ENCODE peak calls at places on chromosomes 6 and 20, in four cellular contexts. B is uterus, C is stomach, F is heart right ventricle. H is an unnamed sample.

GRCh38 chr20:478949-479429 is 16.7 kb upstream of the TBC1D20 start:
- DNase-seq in B (no peak), F (peak), C (no peak), H (no peak)

GRCh38 chr20:32191422-32191821 is 16.1 kb downstream of the PLAGL2 start:
- DNase-seq in C (no peak), B (no peak), F (no peak), H (no peak)

GRCh38 chr6:50467931-50468330 is 245.4 kb upstream of the TFAP2D start:
- DNase-seq in B (no peak), F (no peak), C (no peak), H (no peak)

GRCh38 chr20:52676282-52676995 is 295.7 kb upstream of the TSHZ2 start:
- DNase-seq in F (no peak), C (no peak), B (no peak), H (no peak)

GRCh38 chr6:39389372-39389767 is 66.9 kb upstream of the KCNK16 start:
- DNase-seq in B (no peak), F (no peak), C (no peak), H (no peak)

GRCh38 chr6:75206338-75207210 is 721 bp upstream of the COL12A1 start:
- DNase-seq in C (no peak), B (peak), F (no peak), H (no peak)

GRCh38 chr6:131210469-131210868 is 75.2 kb downstream of the AKAP7 start:
- DNase-seq in B (no peak), F (no peak), C (no peak), H (no peak)

GRCh38 chr20:62002882-62003480 is 62.7 kb downstream of the TAF4 start:
- DNase-seq in C (no peak), F (no peak), B (no peak), H (no peak)

GRCh38 chr6:158718431-158719126 is 68.7 kb downstream of the SYTL3 start:
- DNase-seq in B (no peak), F (no peak), C (peak), H (no peak)

GRCh38 chr20:46576774-46577395 is 26.4 kb upstream of the OCSTAMP start:
- DNase-seq in F (no peak), C (no peak), B (no peak), H (no peak)

GRCh38 chr6:135675862-135676261 is 175.6 kb upstream of the PDE7B start:
- DNase-seq in C (no peak), B (no peak), F (no peak), H (no peak)

GRCh38 chr20:61260905-61261304 is 8.8 kb downstream of the CDH4 start:
- DNase-seq in C (no peak), F (no peak), B (no peak), H (no peak)

GRCh38 chr6:12479885-12480284 is 189.7 kb downstream of the EDN1 start:
- DNase-seq in C (no peak), B (no peak), F (no peak), H (no peak)

GRCh38 chr20:50146732-50147662 is 6.5 kb downstream of the PEDS1 start:
- DNase-seq in C (peak), F (no peak), B (no peak), H (no peak)

GRCh38 chr6:75285156-75285639 is 606 bp upstream of the TMEM30A start:
- DNase-seq in F (no peak), C (no peak), B (no peak), H (no peak)

GRCh38 chr20:7859371-7859802 is 80.9 kb downstream of the HAO1 start:
- DNase-seq in F (peak), B (no peak), C (no peak), H (no peak)

GRCh38 chr6:26271640-26272090 is 93.3 kb upstream of the BTN3A2 start:
- DNase-seq in C (no peak), B (no peak), F (no peak), H (no peak)

GRCh38 chr6:4573958-4574481 is 202.2 kb upstream of the CDYL start:
- DNase-seq in F (no peak), C (no peak), B (no peak), H (no peak)

GRCh38 chr6:6758915-6759654 is 170.6 kb downstream of the LY86 start:
- DNase-seq in C (peak), F (peak), B (no peak), H (no peak)

GRCh38 chr6:93829009-93829408 is 409.6 kb upstream of the EPHA7 start:
- DNase-seq in C (no peak), B (no peak), F (no peak), H (no peak)

GRCh38 chr6:142796571-142796970 is 148.4 kb downstream of the HIVEP2 start:
- DNase-seq in B (no peak), C (no peak), F (no peak), H (no peak)

GRCh38 chr6:85641916-85642773 is 541 bp downstream of the SYNCRIP start:
- DNase-seq in F (peak), C (peak), B (peak), H (peak)

GRCh38 chr6:139342957-139343750 is 31.3 kb downstream of the CITED2 start:
- DNase-seq in B (no peak), C (no peak), F (no peak), H (no peak)

GRCh38 chr20:31595654-31596411 is 9.3 kb upstream of the ID1 start:
- DNase-seq in C (peak), F (peak), B (peak), H (peak)

GRCh38 chr6:1461736-1462135 is 72.4 kb downstream of the FOXF2 start:
- DNase-seq in C (no peak), F (no peak), B (no peak), H (no peak)

GRCh38 chr6:149859368-149859767 is 4.8 kb downstream of the LRP11 start:
- DNase-seq in F (no peak), C (no peak), B (no peak), H (no peak)

GRCh38 chr20:58201616-58202015 is 26.8 kb downstream of the ANKRD60 start:
- DNase-seq in B (no peak), F (no peak), C (no peak), H (no peak)

GRCh38 chr6:16727996-16728395 is 33.3 kb downstream of the ATXN1 start:
- DNase-seq in C (no peak), F (no peak), B (no peak), H (no peak)

GRCh38 chr6:26122402-26122792 is 35.2 kb downstream of the HFE start:
- DNase-seq in B (no peak), C (no peak), F (no peak), H (no peak)

GRCh38 chr6:63353282-63353630 is 33.5 kb upstream of the LGSN start:
- DNase-seq in F (no peak), C (no peak), B (no peak), H (no peak)

GRCh38 chr6:32114853-32115252 is 5.7 kb upstream of the TNXB start:
- DNase-seq in B (no peak), C (no peak), F (no peak), H (no peak)

GRCh38 chr6:111481836-111482235 is 1.2 kb downstream of the REV3L start:
- DNase-seq in F (no peak), B (no peak), C (no peak), H (no peak)

GRCh38 chr6:111478749-111479148 is 4.3 kb downstream of the REV3L start:
- DNase-seq in F (no peak), C (no peak), B (no peak), H (no peak)

GRCh38 chr6:111482236-111482958 is 621 bp downstream of the REV3L start:
- DNase-seq in F (peak), C (peak), B (peak), H (peak)

GRCh38 chr6:111482959-111483735 is at the start of gene REV3L:
- DNase-seq in C (peak), F (peak), B (peak), H (peak)

GRCh38 chr6:111480988-111481830 is 1.8 kb downstream of the REV3L start:
- DNase-seq in F (no peak), B (no peak), C (no peak), H (no peak)
- H3K27ac ChIP-seq in F (peak), B (peak), C (no peak), H (peak)

DNA sequence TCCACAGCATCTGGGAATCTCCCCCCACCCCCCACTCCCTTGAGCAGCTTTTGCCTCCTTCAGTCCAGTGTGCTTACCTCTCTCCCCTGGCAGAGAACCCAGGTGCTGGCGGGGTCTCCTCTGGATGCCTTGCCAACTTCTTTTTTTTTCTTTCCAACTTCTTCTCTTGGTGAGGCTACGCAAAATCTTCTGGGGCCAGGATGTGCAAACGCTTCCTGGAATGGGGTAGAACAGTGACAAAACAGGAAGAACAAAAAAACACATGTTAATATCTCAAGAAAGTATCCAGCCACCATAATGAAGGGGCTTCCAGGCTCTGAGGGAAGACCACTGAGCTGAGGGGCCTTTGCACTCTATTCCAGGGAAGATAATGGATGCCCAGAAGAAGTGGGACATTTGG is 53.9 kb upstream of the DDR1 start:
- DNase-seq in F (no peak), B (no peak), C (no peak), H (no peak)
- H3K4me3 ChIP-seq in F (no peak), B (no peak), C (peak), H (no peak)

GRCh38 chr6:30357678-30358339 is 12.9 kb downstream of the RPP21 start:
- DNase-seq in B (peak), C (peak), F (peak), H (no peak)
- TF ChIP-seq CTCF in B (peak), C (peak), F (peak), H (peak)

DNA sequence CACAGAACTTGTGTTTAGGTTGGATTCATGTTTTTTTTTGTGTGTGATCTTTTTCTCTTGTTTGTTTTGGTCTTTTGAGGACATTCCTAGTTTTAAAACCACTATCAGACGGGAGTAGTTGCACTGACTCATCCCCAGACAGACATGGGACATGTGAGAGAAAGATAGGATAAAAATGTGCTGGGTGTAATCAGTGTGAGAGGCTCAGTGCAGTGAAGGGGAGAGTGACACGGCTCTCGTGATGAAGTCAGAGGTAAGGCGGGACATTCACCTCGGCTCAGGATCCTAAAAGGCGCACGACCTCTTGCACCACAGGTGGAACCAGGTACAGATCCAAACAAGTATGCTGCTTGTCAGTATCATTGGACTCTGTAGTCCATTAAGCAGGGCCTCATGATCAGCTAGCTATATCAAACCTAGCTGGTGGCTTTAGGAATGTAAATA is 17.9 kb downstream of the FOXO3 start:
- DNase-seq in C (no peak), B (no peak), F (no peak), H (no peak)
- H3K27ac ChIP-seq in C (peak), B (peak), F (peak), H (peak)

GRCh38 chr6:79420054-79420453 is 117.2 kb downstream of the LCA5 start:
- DNase-seq in F (no peak), B (no peak), C (no peak), H (no peak)
- H3K4me3 ChIP-seq in F (no peak), B (no peak), C (no peak), H (no peak)

GRCh38 chr20:11555510-11555909 is 362.2 kb upstream of the BTBD3 start:
- DNase-seq in C (no peak), B (no peak), F (no peak), H (no peak)

GRCh38 chr20:11556410-11556809 is 361.3 kb upstream of the BTBD3 start:
- DNase-seq in C (no peak), F (no peak), B (no peak), H (no peak)

GRCh38 chr20:11551491-11551890 is 366.2 kb upstream of the BTBD3 start:
- DNase-seq in F (no peak), C (no peak), B (no peak), H (no peak)

GRCh38 chr20:11549172-11550117 is 368.2 kb upstream of the BTBD3 start:
- DNase-seq in F (no peak), C (no peak), B (no peak), H (no peak)

GRCh38 chr20:11553603-11554002 is 364.1 kb upstream of the BTBD3 start:
- DNase-seq in F (no peak), B (no peak), C (no peak), H (no peak)
- TF ChIP-seq CTCF in F (peak), B (peak), C (no peak), H (peak)

GRCh38 chr6:168956141-168956838 is 297.4 kb downstream of the THBS2 start:
- DNase-seq in C (no peak), B (no peak), F (no peak), H (no peak)
- H3K27ac ChIP-seq in C (no peak), B (no peak), F (no peak), H (no peak)

GRCh38 chr6:44309631-44310030 is 3.5 kb downstream of the AARS2 start:
- DNase-seq in F (no peak), C (no peak), B (no peak), H (no peak)

GRCh38 chr6:44310241-44310640 is 2.9 kb downstream of the AARS2 start:
- DNase-seq in C (no peak), B (no peak), F (no peak), H (no peak)

GRCh38 chr6:44311304-44311703 is 1.8 kb downstream of the AARS2 start:
- DNase-seq in F (no peak), C (no peak), B (no peak), H (no peak)

GRCh38 chr6:44312901-44313788 is at the start of gene AARS2:
- DNase-seq in B (peak), F (peak), C (peak), H (peak)

DNA sequence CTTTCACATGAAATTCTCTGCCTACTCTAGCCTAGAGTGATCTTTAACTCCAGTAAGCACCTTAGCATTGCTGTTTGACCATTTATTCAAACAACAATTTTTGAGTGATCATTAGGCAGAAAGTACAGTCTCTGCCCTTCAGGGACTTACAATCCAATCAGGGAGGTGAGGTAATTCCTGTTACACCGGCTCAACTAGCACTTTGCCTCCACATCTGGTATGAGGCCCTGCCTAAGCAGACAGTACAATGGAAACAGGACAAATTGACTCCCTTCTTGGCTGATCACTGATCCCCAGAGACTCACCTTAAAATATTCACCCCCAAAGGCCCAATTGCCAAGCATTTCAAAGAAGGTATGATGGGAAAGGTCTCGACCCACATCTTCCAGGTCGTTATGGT is 1.4 kb downstream of the AARS2 start:
- DNase-seq in B (no peak), F (no peak), C (no peak), H (no peak)
- H3K4me3 ChIP-seq in B (no peak), F (peak), C (no peak), H (no peak)

GRCh38 chr20:23021541-23021940 is 13.6 kb upstream of the SSTR4 start:
- DNase-seq in B (no peak), C (no peak), F (no peak), H (no peak)
- TF ChIP-seq CTCF in B (no peak), C (no peak), F (no peak), H (no peak)

H was measured in left ventricle myocardium inferior.